ENCODE peak calls at places on chromosomes 5 and 9, in five cellular contexts. N, P, V, S and F are unnamed samples.

GRCh38 chr5:103475629-103476240 is 86.9 kb downstream of the NUDT12 start:
- DNase-seq in V (peak), N (no peak), P (no peak), S (no peak), F (peak)

GRCh38 chr5:157471709-157472108 is 11.7 kb downstream of the NIPAL4 start:
- DNase-seq in P (no peak), V (peak), S (no peak), N (peak), F (no peak)

GRCh38 chr5:108061941-108062340 is 320.0 kb downstream of the FBXL17 start:
- DNase-seq in S (no peak), N (no peak), V (no peak), P (no peak), F (no peak)

GRCh38 chr9:116715751-116716150 is 28.6 kb downstream of the TRIM32 start:
- DNase-seq in P (no peak), S (peak), V (no peak), N (no peak), F (no peak)

GRCh38 chr5:93425102-93425501 is 155.9 kb downstream of the NR2F1-AS1 start:
- DNase-seq in V (no peak), N (no peak), S (no peak), P (no peak), F (no peak)

GRCh38 chr5:131209506-131210191 is 38.9 kb downstream of the LYRM7 start:
- DNase-seq in N (no peak), V (no peak), P (no peak), S (no peak), F (no peak)

GRCh38 chr9:12554636-12555035 is 138.5 kb upstream of the TYRP1 start:
- DNase-seq in V (peak), S (no peak), P (no peak), N (peak), F (no peak)

GRCh38 chr5:16727937-16728336 is 111.1 kb upstream of the RETREG1 start:
- DNase-seq in V (no peak), S (no peak), P (no peak), N (no peak), F (no peak)

GRCh38 chr9:117718085-117718484 is 13.9 kb downstream of the TLR4 start:
- DNase-seq in V (peak), P (no peak), N (no peak), S (no peak), F (no peak)

GRCh38 chr5:179793470-179794139 is at the start of gene LTC4S:
- DNase-seq in P (no peak), S (no peak), V (no peak), N (peak), F (no peak)

GRCh38 chr9:2816476-2817141 is 27.3 kb downstream of the PUM3 start:
- DNase-seq in V (peak), N (no peak), P (no peak), S (no peak), F (no peak)

GRCh38 chr5:149217802-149218153 is 53.9 kb upstream of the AFAP1L1 start:
- DNase-seq in S (no peak), P (no peak), V (no peak), N (no peak), F (no peak)

GRCh38 chr9:96660693-96661248 is 5.7 kb upstream of the PRXL2C start:
- DNase-seq in V (no peak), P (no peak), S (no peak), N (no peak), F (no peak)

GRCh38 chr9:96654450-96655197 is 493 bp downstream of the PRXL2C start:
- DNase-seq in S (peak), N (peak), P (no peak), V (peak), F (peak)

GRCh38 chr9:96649620-96650323 is 5.3 kb downstream of the PRXL2C start:
- DNase-seq in S (no peak), V (no peak), P (no peak), N (no peak), F (no peak)

GRCh38 chr9:96651626-96652025 is 3.5 kb downstream of the PRXL2C start:
- DNase-seq in S (no peak), P (no peak), V (peak), N (no peak), F (no peak)

GRCh38 chr9:96655198-96655851 is at the start of gene PRXL2C:
- DNase-seq in N (peak), S (peak), P (no peak), V (peak), F (no peak)
- H4K8ac ChIP-seq in N (no peak), S (peak), P (peak), V (peak), F (no peak)

GRCh38 chr9:18923167-18923566 is 109.8 kb downstream of the SAXO1 start:
- DNase-seq in S (no peak), N (no peak), P (no peak), V (no peak), F (no peak)
- H2BK12ac ChIP-seq in S (no peak), N (no peak), P (no peak), V (no peak), F (no peak)

GRCh38 chr5:142292249-142292648 is 32.6 kb downstream of the SPRY4 start:
- DNase-seq in N (no peak), V (no peak), P (no peak), S (no peak), F (no peak)

GRCh38 chr5:142290574-142291299 is 34.1 kb downstream of the SPRY4 start:
- DNase-seq in V (no peak), S (no peak), P (no peak), N (no peak), F (no peak)

GRCh38 chr5:142293486-142293885 is 31.3 kb downstream of the SPRY4 start:
- DNase-seq in P (no peak), N (no peak), V (no peak), S (no peak), F (no peak)

GRCh38 chr5:142295084-142295758 is 29.6 kb downstream of the SPRY4 start:
- DNase-seq in V (peak), N (peak), S (no peak), P (no peak), F (no peak)

DNA sequence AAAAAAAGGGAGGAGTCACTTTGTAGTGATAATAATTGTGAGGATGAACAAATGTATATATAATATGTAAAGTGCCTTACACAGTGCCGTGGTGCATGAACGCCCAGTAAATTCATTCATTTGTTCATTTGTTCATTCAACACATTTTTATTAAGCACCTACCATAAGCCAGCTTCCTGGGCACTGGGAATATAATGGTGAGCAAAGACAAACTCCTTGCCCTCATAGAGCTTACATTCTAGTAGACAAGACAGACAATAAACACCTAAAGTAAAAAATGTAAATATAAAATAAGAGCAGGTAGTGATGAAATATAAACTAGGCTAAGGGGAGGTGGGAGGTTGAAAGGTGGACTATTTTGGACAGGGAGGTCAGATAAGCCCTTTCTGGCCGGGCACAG is 32.0 kb downstream of the SPRY4 start:
- DNase-seq in N (no peak), P (no peak), V (no peak), S (no peak), F (no peak)
- H4K8ac ChIP-seq in N (no peak), P (no peak), V (no peak), S (no peak), F (no peak)

DNA sequence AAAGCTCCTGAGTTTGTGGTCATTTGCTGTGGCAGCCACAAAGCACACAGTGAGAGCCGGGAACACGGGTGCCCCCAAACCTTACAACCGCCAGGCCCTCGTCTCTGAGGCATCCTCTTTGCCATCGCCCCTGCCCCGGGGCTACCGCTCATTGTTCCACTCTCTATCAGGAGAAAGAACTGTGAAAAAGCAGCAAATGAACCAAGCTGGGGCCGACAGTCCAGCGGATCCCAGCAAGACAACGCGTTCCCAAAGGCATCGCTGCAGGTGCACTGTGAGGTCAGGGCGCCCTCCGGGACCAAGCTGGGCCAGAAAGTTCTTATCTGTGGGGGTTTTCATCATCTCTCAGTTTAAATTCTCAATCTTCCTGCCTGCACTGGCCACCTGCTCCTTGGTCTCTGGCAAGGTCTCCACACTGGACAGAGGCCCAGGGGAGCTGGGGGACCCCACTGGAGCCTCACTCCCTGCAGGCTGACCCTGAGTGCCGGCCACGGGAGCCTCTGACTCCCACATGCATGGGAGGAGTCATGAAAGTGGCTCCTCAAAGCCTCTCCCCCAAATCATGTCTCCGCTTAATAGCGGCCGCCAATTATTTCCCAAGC is 32.1 kb downstream of the VAV2 start:
- DNase-seq in N (no peak), S (no peak), P (no peak), V (no peak), F (no peak)
- H2BK12ac ChIP-seq in N (no peak), S (no peak), P (peak), V (no peak), F (no peak)

GRCh38 chr9:121717141-121717749 is 65.8 kb downstream of the DAB2IP start:
- DNase-seq in S (peak), V (no peak), P (no peak), N (no peak), F (no peak)
- H4K8ac ChIP-seq in S (no peak), V (no peak), P (peak), N (no peak), F (no peak)

GRCh38 chr5:176825957-176826356 is 15.6 kb downstream of the UNC5A start:
- DNase-seq in P (no peak), V (no peak), N (no peak), S (no peak), F (no peak)
- H2BK12ac ChIP-seq in P (no peak), V (no peak), N (no peak), S (no peak), F (peak)

GRCh38 chr5:143037708-143038107 is 267.5 kb downstream of the ARHGAP26 start:
- DNase-seq in V (no peak), S (no peak), N (no peak), P (no peak), F (no peak)
- H4K8ac ChIP-seq in V (no peak), S (no peak), N (no peak), P (no peak), F (no peak)